ENCODE peak calls at places on chromosomes 11 and 22, in six cellular contexts. One of them, this sample, is unnamed.

GRCh38 chr11:842370-843002 is at the start of the genes POLR2L and TSPAN4:
- DNase-seq in stomach: peak; percentile 91
- DNase-seq in A673: peak; percentile 92
- DNase-seq in CD8-positive, alpha-beta T cell: peak; percentile 85
- DNase-seq in spleen: peak; percentile 97
- DNase-seq in right atrium auricular region: peak; percentile 91
- DNase-seq in this sample: peak; percentile 96

GRCh38 chr11:85316967-85317366 is 310.2 kb downstream of the DLG2 start:
- DNase-seq in stomach: no peak
- DNase-seq in A673: no peak
- DNase-seq in CD8-positive, alpha-beta T cell: no peak
- DNase-seq in spleen: no peak
- DNase-seq in right atrium auricular region: no peak
- DNase-seq in this sample: no peak

GRCh38 chr11:120801801-120802689 is 221.9 kb upstream of the TBCEL start:
- DNase-seq in stomach: peak; percentile 68
- DNase-seq in A673: peak; percentile 65
- DNase-seq in CD8-positive, alpha-beta T cell: no peak
- DNase-seq in spleen: no peak
- DNase-seq in right atrium auricular region: peak; percentile 71
- DNase-seq in this sample: peak; percentile 89

GRCh38 chr11:31856248-31856647 is 45.1 kb upstream of the PAX6 start:
- DNase-seq in stomach: no peak
- DNase-seq in A673: no peak
- DNase-seq in CD8-positive, alpha-beta T cell: no peak
- DNase-seq in spleen: no peak
- DNase-seq in right atrium auricular region: no peak
- DNase-seq in this sample: no peak

GRCh38 chr11:38687008-38687407 is 2089.0 kb upstream of the RAG2 start:
- DNase-seq in stomach: no peak
- DNase-seq in A673: no peak
- DNase-seq in CD8-positive, alpha-beta T cell: no peak
- DNase-seq in spleen: no peak
- DNase-seq in right atrium auricular region: no peak
- DNase-seq in this sample: no peak

GRCh38 chr11:134559617-134559992 is 147.6 kb upstream of the B3GAT1 start:
- DNase-seq in stomach: no peak
- DNase-seq in A673: no peak
- DNase-seq in CD8-positive, alpha-beta T cell: no peak
- DNase-seq in spleen: peak; percentile 69
- DNase-seq in right atrium auricular region: peak; percentile 54
- DNase-seq in this sample: no peak

GRCh38 chr11:15327786-15328231 is 213.1 kb downstream of the INSC start:
- DNase-seq in stomach: peak; percentile 59
- DNase-seq in A673: peak; percentile 77
- DNase-seq in CD8-positive, alpha-beta T cell: no peak
- DNase-seq in spleen: no peak
- DNase-seq in right atrium auricular region: peak; percentile 68
- DNase-seq in this sample: peak; percentile 93

GRCh38 chr11:10397226-10397987 is 57.7 kb upstream of the AMPD3 start:
- DNase-seq in stomach: no peak
- DNase-seq in A673: no peak
- DNase-seq in CD8-positive, alpha-beta T cell: no peak
- DNase-seq in spleen: no peak
- DNase-seq in right atrium auricular region: no peak
- DNase-seq in this sample: no peak

GRCh38 chr11:119533462-119533861 is 110.5 kb upstream of the THY1 start:
- DNase-seq in stomach: no peak
- DNase-seq in A673: no peak
- DNase-seq in CD8-positive, alpha-beta T cell: no peak
- DNase-seq in spleen: peak; percentile 55
- DNase-seq in right atrium auricular region: no peak
- DNase-seq in this sample: no peak

GRCh38 chr22:17118342-17118741 is 2.8 kb downstream of the TMEM121B start:
- DNase-seq in stomach: no peak
- DNase-seq in A673: no peak
- DNase-seq in CD8-positive, alpha-beta T cell: no peak
- DNase-seq in spleen: peak; percentile 31
- DNase-seq in right atrium auricular region: no peak
- DNase-seq in this sample: no peak
- H3K4me1 ChIP-seq in stomach: peaks cover 49% of the 10 kb centered on the region
- H3K4me1 ChIP-seq in A673: no peaks in the 10 kb centered on the region
- H3K4me1 ChIP-seq in CD8-positive, alpha-beta T cell: peaks cover 68% of the 10 kb centered on the region
- H3K4me1 ChIP-seq in spleen: peaks cover 50% of the 10 kb centered on the region
- H3K4me1 ChIP-seq in right atrium auricular region: peaks cover 26% of the 10 kb centered on the region
- H3K4me1 ChIP-seq in this sample: peaks cover 24% of the 10 kb centered on the region

DNA sequence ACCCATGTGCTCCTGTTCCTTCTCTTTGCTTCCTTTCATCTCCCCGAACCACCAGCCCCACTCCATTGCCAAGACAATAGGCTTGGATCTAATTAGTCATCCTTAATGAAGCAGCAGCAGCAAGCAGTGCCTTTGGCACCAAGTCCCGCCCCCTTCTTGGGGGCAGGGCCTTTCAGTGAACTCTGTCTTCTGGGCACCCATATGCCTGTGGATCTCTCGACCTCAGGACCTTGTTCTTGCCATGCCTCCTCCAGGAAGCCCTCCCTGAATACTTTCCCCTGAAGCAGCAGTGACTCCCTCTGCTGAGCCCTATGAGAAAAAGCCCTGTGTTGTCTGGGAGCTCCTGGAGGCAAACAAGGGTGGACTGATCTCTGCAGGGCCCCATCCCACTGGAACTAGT is 32.1 kb downstream of the ARHGEF17 start:
- DNase-seq in stomach: no peak
- DNase-seq in A673: no peak
- DNase-seq in CD8-positive, alpha-beta T cell: no peak
- DNase-seq in spleen: no peak
- DNase-seq in right atrium auricular region: no peak
- DNase-seq in this sample: no peak
- H3K4me1 ChIP-seq in stomach: peaks cover 69% of the 10 kb centered on the region
- H3K4me1 ChIP-seq in A673: peaks cover 3% of the 10 kb centered on the region
- H3K4me1 ChIP-seq in CD8-positive, alpha-beta T cell: no peaks in the 10 kb centered on the region
- H3K4me1 ChIP-seq in spleen: peaks cover 7% of the 10 kb centered on the region
- H3K4me1 ChIP-seq in right atrium auricular region: peaks cover 55% of the 10 kb centered on the region
- H3K4me1 ChIP-seq in this sample: peaks cover 13% of the 10 kb centered on the region

GRCh38 chr11:92675810-92676209 is 293.6 kb upstream of the MTNR1B start:
- DNase-seq in stomach: no peak
- DNase-seq in A673: no peak
- DNase-seq in CD8-positive, alpha-beta T cell: no peak
- DNase-seq in spleen: no peak
- DNase-seq in right atrium auricular region: no peak
- DNase-seq in this sample: no peak
- H3K4me1 ChIP-seq in stomach: no peaks in the 10 kb centered on the region
- H3K4me1 ChIP-seq in A673: no peaks in the 10 kb centered on the region
- H3K4me1 ChIP-seq in CD8-positive, alpha-beta T cell: no peaks in the 10 kb centered on the region
- H3K4me1 ChIP-seq in spleen: no peaks in the 10 kb centered on the region
- H3K4me1 ChIP-seq in right atrium auricular region: peaks cover 12% of the 10 kb centered on the region
- H3K4me1 ChIP-seq in this sample: no peaks in the 10 kb centered on the region

GRCh38 chr11:46363031-46363407 is 15.8 kb downstream of the DGKZ start:
- DNase-seq in stomach: peak; percentile 46
- DNase-seq in A673: no peak
- DNase-seq in CD8-positive, alpha-beta T cell: peak; percentile 21
- DNase-seq in spleen: peak; percentile 90
- DNase-seq in right atrium auricular region: peak; percentile 86
- DNase-seq in this sample: no peak
- H3K4me1 ChIP-seq in stomach: peaks cover 75% of the 10 kb centered on the region
- H3K4me1 ChIP-seq in A673: peaks cover 28% of the 10 kb centered on the region
- H3K4me1 ChIP-seq in CD8-positive, alpha-beta T cell: peaks cover 72% of the 10 kb centered on the region
- H3K4me1 ChIP-seq in spleen: peaks cover 55% of the 10 kb centered on the region
- H3K4me1 ChIP-seq in right atrium auricular region: peaks cover 80% of the 10 kb centered on the region
- H3K4me1 ChIP-seq in this sample: peaks cover 17% of the 10 kb centered on the region

GRCh38 chr22:36331306-36331911 is 56.4 kb downstream of the MYH9 start:
- DNase-seq in stomach: peak; percentile 79
- DNase-seq in A673: peak; percentile 94
- DNase-seq in CD8-positive, alpha-beta T cell: peak; percentile 87
- DNase-seq in spleen: peak; percentile 97
- DNase-seq in right atrium auricular region: peak; percentile 94
- DNase-seq in this sample: peak; percentile 71
- H3K4me1 ChIP-seq in stomach: peaks cover 100% of the 10 kb centered on the region
- H3K4me1 ChIP-seq in A673: peaks cover 79% of the 10 kb centered on the region
- H3K4me1 ChIP-seq in CD8-positive, alpha-beta T cell: peaks cover 95% of the 10 kb centered on the region
- H3K4me1 ChIP-seq in spleen: peaks cover 99% of the 10 kb centered on the region
- H3K4me1 ChIP-seq in right atrium auricular region: peaks cover 100% of the 10 kb centered on the region
- H3K4me1 ChIP-seq in this sample: peaks cover 37% of the 10 kb centered on the region

GRCh38 chr22:39530692-39531331 is 1.7 kb downstream of the RPS19BP1 start:
- DNase-seq in stomach: no peak
- DNase-seq in A673: peak; percentile 92
- DNase-seq in CD8-positive, alpha-beta T cell: peak; percentile 38
- DNase-seq in spleen: no peak
- DNase-seq in right atrium auricular region: no peak
- DNase-seq in this sample: peak; percentile 89
- H3K4me1 ChIP-seq in stomach: peaks cover 80% of the 10 kb centered on the region
- H3K4me1 ChIP-seq in A673: peaks cover 49% of the 10 kb centered on the region
- H3K4me1 ChIP-seq in CD8-positive, alpha-beta T cell: peaks cover 70% of the 10 kb centered on the region
- H3K4me1 ChIP-seq in spleen: peaks cover 81% of the 10 kb centered on the region
- H3K4me1 ChIP-seq in right atrium auricular region: peaks cover 61% of the 10 kb centered on the region
- H3K4me1 ChIP-seq in this sample: peaks cover 47% of the 10 kb centered on the region